ENCODE peak calls at places on chromosome X, in nine cellular contexts. F is GM13976, V is foreskin fibroblast, P is substantia nigra, B is tibial nerve, H is anterior cingulate cortex, K is NCI-H1417, R is GM03348, L is adipocyte. D is an unnamed sample.

GRCh38 chrX:148443216-148443615 is 57.2 kb upstream of the AFF2 start:
- DNase-seq in L (no peak), K (no peak), P (no peak), F (no peak), B (no peak), V (no peak), H (no peak), R (no peak), D (no peak)

GRCh38 chrX:11193035-11193469 is 81.9 kb downstream of the HCCS start:
- DNase-seq in R (peak), H (no peak), L (peak), F (no peak), P (no peak), K (peak), V (peak), B (no peak), D (no peak)

GRCh38 chrX:49071877-49072711 is 1.7 kb downstream of the PRAF2 start:
- DNase-seq in V (peak), H (peak), B (peak), L (peak), F (no peak), R (peak), K (no peak), P (no peak), D (peak)

GRCh38 chrX:10457092-10457491 is 163.3 kb downstream of the MID1 start:
- DNase-seq in P (no peak), V (peak), K (no peak), F (no peak), B (no peak), H (no peak), L (peak), R (peak), D (no peak)

GRCh38 chrX:154535892-154536291 is 10.8 kb downstream of the G6PD start:
- DNase-seq in V (no peak), L (no peak), F (no peak), B (no peak), P (no peak), K (no peak), R (no peak), H (no peak), D (no peak)

GRCh38 chrX:43813898-43814297 is 68.4 kb downstream of the MAOB start:
- DNase-seq in R (no peak), L (no peak), V (peak), H (no peak), B (no peak), F (no peak), P (no peak), K (no peak), D (peak)

GRCh38 chrX:8663325-8663724 is 68.6 kb downstream of the ANOS1 start:
- DNase-seq in F (no peak), B (no peak), H (no peak), V (no peak), K (no peak), P (no peak), R (no peak), L (no peak), D (no peak)

GRCh38 chrX:109393859-109394258 is 88.0 kb downstream of the GUCY2F start:
- DNase-seq in R (no peak), B (no peak), H (no peak), F (no peak), K (peak), V (no peak), P (no peak), L (no peak), D (no peak)

GRCh38 chrX:103726477-103726876 is 15.8 kb downstream of the TMEM31 start:
- DNase-seq in P (no peak), H (no peak), V (no peak), B (no peak), L (no peak), K (peak), F (no peak), R (no peak), D (no peak)

GRCh38 chrX:37726346-37726745 is 40.8 kb downstream of the XK start:
- DNase-seq in F (no peak), H (no peak), R (no peak), P (no peak), K (no peak), V (no peak), B (no peak), L (no peak), D (no peak)

GRCh38 chrX:70466968-70467367 is 22.3 kb downstream of the DLG3 start:
- DNase-seq in P (no peak), B (no peak), K (no peak), V (no peak), L (no peak), R (no peak), H (no peak), F (no peak), D (no peak)

GRCh38 chrX:9369802-9370291 is 95.0 kb upstream of the TBL1X start:
- DNase-seq in H (no peak), B (no peak), F (no peak), R (no peak), V (no peak), P (no peak), K (no peak), L (no peak), D (no peak)

GRCh38 chrX:141724186-141724585 is 25.6 kb upstream of the SPANXD start:
- DNase-seq in K (no peak), H (no peak), P (no peak), B (no peak), F (no peak), L (no peak), V (no peak), R (no peak), D (no peak)

GRCh38 chrX:274904-275475 is 6.2 kb upstream of the PLCXD1 start:
- DNase-seq in V (peak), F (no peak), P (no peak), B (no peak), R (no peak), L (no peak), K (no peak), H (no peak), D (no peak)

GRCh38 chrX:85922821-85923220 is 124.5 kb downstream of the CHM start:
- DNase-seq in H (no peak), P (no peak), L (peak), B (no peak), R (peak), F (no peak), V (peak), K (no peak), D (no peak)

GRCh38 chrX:101442095-101442494 is 34.1 kb downstream of the HNRNPH2 start:
- DNase-seq in B (no peak), H (no peak), R (no peak), F (no peak), L (peak), P (no peak), V (peak), K (no peak), D (no peak)

GRCh38 chrX:70026112-70026850 is 23.5 kb downstream of the AWAT2 start:
- DNase-seq in H (no peak), P (no peak), K (no peak), F (no peak), B (no peak), L (no peak), V (no peak), R (no peak), D (no peak)

GRCh38 chrX:103215037-103215767 is at the start of gene BEX4:
- DNase-seq in B (peak), R (peak), V (peak), P (peak), L (peak), H (peak), K (peak), F (peak), D (peak)

D was measured in midbrain.